ENCODE peak calls at places on chromosomes 4 and X, in four cellular contexts. V, N, E and I are unnamed samples.

GRCh38 chr4:13430834-13431568 is 53.1 kb downstream of the RAB28 start:
- DNase-seq in V (no peak), N (no peak), E (no peak), I (no peak)

GRCh38 chrX:13046035-13046851 is 1.8 kb upstream of the FAM9C start:
- DNase-seq in V (no peak), N (no peak), E (no peak), I (no peak)

GRCh38 chr4:52126946-52127345 is 75.8 kb downstream of the SPATA18 start:
- DNase-seq in V (no peak), N (no peak), E (no peak), I (peak; percentile 62)

GRCh38 chr4:40621592-40622512 is 7.8 kb downstream of the RBM47 start:
- DNase-seq in V (no peak), N (no peak), E (peak; percentile 54), I (peak; percentile 85)

GRCh38 chr4:185247151-185247550 is 37.8 kb downstream of the SNX25 start:
- DNase-seq in V (no peak), N (no peak), E (no peak), I (no peak)

GRCh38 chrX:96372313-96373046 is 312.2 kb upstream of the DIAPH2 start:
- DNase-seq in V (no peak), N (no peak), E (no peak), I (peak; percentile 42)

GRCh38 chrX:96438803-96439202 is 245.8 kb upstream of the DIAPH2 start:
- DNase-seq in V (no peak), N (no peak), E (no peak), I (no peak)

GRCh38 chrX:112536544-112536943 is 143.2 kb downstream of the LHFPL1 start:
- DNase-seq in V (no peak), N (no peak), E (no peak), I (peak; percentile 67)

GRCh38 chr4:58665649-58666048 is 1555.5 kb upstream of the IGFBP7 start:
- DNase-seq in V (no peak), N (no peak), E (no peak), I (peak; percentile 37)

GRCh38 chr4:13543648-13544555 is at the start of gene NKX3-2:
- DNase-seq in V (no peak), N (no peak), E (no peak), I (peak; percentile 97)

GRCh38 chr4:47839259-47839658 is 1.4 kb upstream of the CORIN start:
- DNase-seq in V (no peak), N (peak; percentile 56), E (peak; percentile 13), I (no peak)

GRCh38 chr4:149707862-149708261 is 107.8 kb downstream of the IQCM start:
- DNase-seq in V (no peak), N (no peak), E (no peak), I (no peak)

GRCh38 chr4:16225996-16226815 is at the start of gene TAPT1:
- DNase-seq in V (peak; percentile 45), N (peak; percentile 89), E (peak; percentile 85), I (peak; percentile 97)

GRCh38 chr4:23373269-23373668 is 516.6 kb downstream of the PPARGC1A start:
- DNase-seq in V (no peak), N (no peak), E (peak; percentile 71), I (no peak)

GRCh38 chrX:12967711-12968465 is 7.0 kb upstream of the TMSB4X start:
- DNase-seq in V (no peak), N (no peak), E (no peak), I (no peak)

GRCh38 chr4:157886650-157887049 is 286.2 kb downstream of the GASK1B start:
- DNase-seq in V (no peak), N (no peak), E (no peak), I (no peak)

GRCh38 chr4:81003549-81004240 is 26.8 kb upstream of the BMP3 start:
- DNase-seq in V (no peak), N (no peak), E (no peak), I (no peak)

GRCh38 chr4:4663028-4663427 is 121.2 kb upstream of the STX18 start:
- DNase-seq in V (no peak), N (no peak), E (no peak), I (peak; percentile 87)

GRCh38 chrX:37767438-37767837 is 12.4 kb upstream of the CYBB start:
- DNase-seq in V (no peak), N (no peak), E (no peak), I (no peak)

GRCh38 chr4:113952452-113953029 is 26.9 kb downstream of the ARSJ start:
- DNase-seq in V (no peak), N (no peak), E (peak; percentile 16), I (no peak)

GRCh38 chr4:183503497-183504063 is 1.3 kb upstream of the ING2 start:
- DNase-seq in V (peak; percentile 37), N (no peak), E (no peak), I (peak; percentile 81)

GRCh38 chr4:8747896-8748575 is 123.6 kb downstream of the HMX1 start:
- DNase-seq in V (no peak), N (no peak), E (no peak), I (peak; percentile 23)

GRCh38 chrX:17788956-17789562 is 51.8 kb downstream of the SCML1 start:
- DNase-seq in V (no peak), N (no peak), E (no peak), I (no peak)

GRCh38 chrX:13254076-13254785 is 65.6 kb downstream of the ATXN3L start:
- DNase-seq in V (no peak), N (no peak), E (no peak), I (no peak)

GRCh38 chr4:56215901-56216300 is 171.4 kb downstream of the AASDH start:
- DNase-seq in V (no peak), N (no peak), E (no peak), I (no peak)

GRCh38 chr4:156422576-156422975 is 468.9 kb upstream of the CTSO start:
- DNase-seq in V (no peak), N (no peak), E (no peak), I (no peak)

GRCh38 chr4:79395883-79396282 is 12.1 kb downstream of the GK2 start:
- DNase-seq in V (no peak), N (no peak), E (no peak), I (no peak)

GRCh38 chr4:188372856-188373255 is 233.6 kb downstream of the TRIML1 start:
- DNase-seq in V (no peak), N (no peak), E (no peak), I (no peak)